ENCODE peak calls at places on chromosomes 5 and 9, in five cellular contexts. U, B, R, O and D are unnamed samples.

GRCh38 chr9:81456431-81456970 is 232.8 kb downstream of the TLE1 start:
- DNase-seq in U (no peak), B (no peak), R (no peak), O (no peak), D (no peak)

GRCh38 chr5:145887976-145888574 is 15.3 kb upstream of the GRXCR2 start:
- DNase-seq in U (peak; percentile 40), B (peak; percentile 53), R (no peak), O (no peak), D (no peak)

GRCh38 chr9:98590115-98590514 is 118.6 kb downstream of the GABBR2 start:
- DNase-seq in U (no peak), B (no peak), R (no peak), O (no peak), D (no peak)

GRCh38 chr9:69168709-69169217 is 5.3 kb upstream of the TJP2 start:
- DNase-seq in U (no peak), B (no peak), R (no peak), O (peak; percentile 74), D (peak; percentile 19)

GRCh38 chr5:53902524-53902923 is 342.1 kb downstream of the NDUFS4 start:
- DNase-seq in U (no peak), B (no peak), R (no peak), O (no peak), D (no peak)

GRCh38 chr9:124349675-124350484 is 65.4 kb downstream of the PSMB7 start:
- DNase-seq in U (no peak), B (no peak), R (no peak), O (no peak), D (peak; percentile 6)

GRCh38 chr5:54663876-54664275 is 146.3 kb downstream of the SNX18 start:
- DNase-seq in U (no peak), B (no peak), R (no peak), O (no peak), D (no peak)

GRCh38 chr9:14343948-14344547 is 30.1 kb upstream of the NFIB start:
- DNase-seq in U (no peak), B (no peak), R (no peak), O (no peak), D (no peak)

GRCh38 chr9:105864248-105864898 is 170.0 kb downstream of the TMEM38B start:
- DNase-seq in U (no peak), B (no peak), R (no peak), O (no peak), D (no peak)

GRCh38 chr5:57298985-57299491 is 125.2 kb downstream of the GPBP1 start:
- DNase-seq in U (peak; percentile 35), B (no peak), R (no peak), O (peak; percentile 37), D (no peak)

GRCh38 chr5:1763548-1763911 is 36.1 kb downstream of the MRPL36 start:
- DNase-seq in U (peak; percentile 72), B (peak; percentile 70), R (no peak), O (peak; percentile 82), D (no peak)

GRCh38 chr5:133816791-133817190 is 151.6 kb downstream of the C5orf15 start:
- DNase-seq in U (no peak), B (no peak), R (no peak), O (no peak), D (no peak)

GRCh38 chr5:161545701-161546462 is 643 bp downstream of the GABRB2 start:
- DNase-seq in U (no peak), B (no peak), R (no peak), O (peak; percentile 30), D (no peak)

GRCh38 chr9:27033815-27034403 is 28.4 kb upstream of the LRRC19 start:
- DNase-seq in U (peak; percentile 59), B (peak; percentile 66), R (peak; percentile 72), O (peak; percentile 49), D (no peak)

GRCh38 chr9:91192379-91192775 is 169.3 kb downstream of the AUH start:
- DNase-seq in U (no peak), B (no peak), R (no peak), O (no peak), D (no peak)

DNA sequence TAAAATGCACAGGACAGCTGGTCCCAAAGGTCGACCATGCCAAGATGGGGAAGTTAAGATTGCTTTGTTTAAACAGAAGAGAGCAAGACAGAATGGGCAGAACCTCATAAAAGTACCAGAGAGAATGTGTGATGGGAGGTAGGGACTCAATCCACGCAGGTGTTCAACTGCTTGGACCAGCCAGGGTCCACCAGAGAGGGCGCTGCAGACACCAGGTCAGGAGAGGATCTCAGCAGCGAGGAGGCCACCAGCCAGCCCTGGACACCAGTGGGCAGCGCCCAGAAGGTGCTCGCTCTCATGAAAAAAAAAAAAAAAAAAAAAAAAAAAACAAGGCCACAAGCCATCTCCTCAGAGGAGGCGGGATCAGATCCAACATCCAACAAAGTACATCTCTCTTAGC is 81.8 kb downstream of the SHC3 start:
- DNase-seq in U (no peak), B (no peak), R (no peak), O (no peak), D (no peak)
- TF ChIP-seq CTCF in U (no peak), B (no peak), R (no peak), O (no peak), D (no peak)

GRCh38 chr5:34509392-34509791 is 146.7 kb upstream of the RAI14 start:
- DNase-seq in U (no peak), B (no peak), R (no peak), O (no peak), D (no peak)

GRCh38 chr5:34505731-34506130 is 150.4 kb upstream of the RAI14 start:
- DNase-seq in U (no peak), B (no peak), R (no peak), O (no peak), D (no peak)

GRCh38 chr5:34504967-34505366 is 151.2 kb upstream of the RAI14 start:
- DNase-seq in U (no peak), B (no peak), R (no peak), O (no peak), D (no peak)

GRCh38 chr5:34510002-34510401 is 146.1 kb upstream of the RAI14 start:
- DNase-seq in U (no peak), B (no peak), R (no peak), O (no peak), D (no peak)

GRCh38 chr5:34507948-34508347 is 148.2 kb upstream of the RAI14 start:
- DNase-seq in U (no peak), B (no peak), R (no peak), O (no peak), D (no peak)
- TF ChIP-seq CTCF in U (no peak), B (no peak), R (no peak), O (no peak), D (no peak)

DNA sequence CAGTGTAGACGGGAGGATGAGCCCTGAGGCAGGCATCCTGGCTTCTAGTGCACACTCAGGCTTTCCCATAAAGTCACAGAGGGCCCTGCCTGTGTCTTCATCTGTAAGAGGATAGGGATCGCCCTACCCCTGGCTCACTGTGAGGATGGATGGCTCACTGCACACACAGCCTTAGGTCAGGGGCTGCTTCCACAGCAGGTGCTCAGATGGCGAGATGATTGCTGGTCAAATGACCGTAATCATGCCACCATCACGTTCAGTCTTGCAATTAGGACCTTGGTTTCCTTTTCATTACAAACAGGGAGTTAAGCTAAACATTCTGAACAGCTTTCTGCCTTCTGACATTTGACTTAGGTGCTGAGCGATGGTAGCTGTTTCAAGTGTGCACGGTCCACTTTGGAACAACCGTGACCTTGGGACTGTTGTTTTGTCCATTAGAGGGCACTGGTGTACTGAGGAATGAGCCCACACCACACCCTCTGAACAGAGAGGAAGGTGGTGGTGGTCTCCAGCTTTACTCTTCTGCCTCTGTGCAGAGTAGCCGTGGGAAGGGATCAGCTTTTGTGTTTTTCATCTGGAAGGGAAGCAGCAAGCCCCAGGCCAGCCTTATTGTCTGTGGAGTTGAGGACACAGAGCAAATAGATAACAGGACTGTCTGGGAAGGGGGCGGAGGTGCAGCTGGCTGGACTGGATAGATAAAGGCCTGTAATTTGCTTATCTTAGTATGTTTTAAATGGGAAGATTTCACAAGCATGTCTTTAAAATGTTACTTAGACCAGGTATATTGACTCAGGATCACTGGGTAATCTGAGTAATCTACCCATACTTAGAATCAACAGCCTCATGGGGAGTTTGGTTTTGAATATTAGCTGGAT is 183.1 kb downstream of the TRIO start:
- DNase-seq in U (no peak), B (no peak), R (no peak), O (no peak), D (no peak)
- TF ChIP-seq CTCF in U (no peak), B (peak; percentile 26), R (no peak), O (no peak), D (no peak)

DNA sequence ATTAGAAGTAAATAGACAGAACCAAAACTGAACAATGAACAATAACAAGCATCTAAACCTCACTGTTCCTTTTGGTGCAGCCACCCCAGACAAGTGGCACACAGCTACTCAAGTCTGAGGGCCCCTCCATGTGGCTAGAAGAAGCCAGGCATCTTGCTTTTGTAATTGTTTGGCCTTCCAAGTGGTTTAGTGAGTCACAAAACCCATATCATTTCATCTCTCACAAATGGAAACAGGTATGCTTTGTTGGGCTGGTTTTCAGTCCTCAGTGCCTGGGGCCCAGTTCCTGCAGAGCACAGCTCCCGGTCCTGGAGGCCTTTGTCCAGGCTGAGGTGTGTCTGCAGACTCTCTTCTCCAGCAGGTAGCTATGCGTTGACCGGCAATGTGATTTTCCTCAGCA is 16.7 kb downstream of the PRLR start:
- DNase-seq in U (no peak), B (no peak), R (no peak), O (no peak), D (no peak)
- TF ChIP-seq CTCF in U (no peak), B (no peak), R (no peak), O (no peak), D (no peak)

DNA sequence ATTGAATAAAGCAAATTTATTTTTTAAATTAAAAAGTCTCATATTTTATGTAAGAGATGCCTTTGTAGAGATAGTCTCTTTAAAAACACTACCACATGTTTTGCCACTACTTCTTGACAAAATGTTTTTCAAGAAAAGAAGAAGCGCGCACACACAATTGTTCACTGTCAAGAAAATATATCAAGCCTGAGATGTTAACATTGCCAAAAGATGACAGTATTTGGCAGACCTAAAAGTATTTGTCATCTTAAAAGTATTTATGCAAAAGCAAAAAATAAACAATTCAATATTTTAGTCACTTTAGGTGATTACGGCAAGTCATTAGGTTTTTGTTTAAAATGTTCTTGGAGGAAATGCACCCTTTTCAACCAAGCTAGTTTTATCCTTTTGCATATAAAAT is 108.3 kb downstream of the EBF1 start:
- DNase-seq in U (no peak), B (no peak), R (no peak), O (no peak), D (no peak)
- TF ChIP-seq CTCF in U (no peak), B (no peak), R (no peak), O (no peak), D (no peak)